ENCODE peak calls at places on chromosomes 4 and X, in five cellular contexts. P is fibroblast of gingiva, O is cardiac fibroblast, T is thoracic aorta, D is right atrium auricular region. Z is an unnamed sample.

GRCh38 chr4:89752932-89753598 is 83.9 kb downstream of the SNCA start:
- DNase-seq in P (peak; percentile 96), O (peak; percentile 82), T (no peak), D (no peak), Z (no peak)

GRCh38 chr4:182647901-182648300 is 269.3 kb downstream of the DCTD start:
- DNase-seq in P (no peak), O (no peak), T (no peak), D (no peak), Z (no peak)

GRCh38 chr4:70443329-70443728 is 28.7 kb upstream of the MUC7 start:
- DNase-seq in P (no peak), O (no peak), T (no peak), D (no peak), Z (no peak)

GRCh38 chr4:41215155-41215554 is 813 bp upstream of the APBB2 start:
- DNase-seq in P (no peak), O (no peak), T (no peak), D (no peak), Z (no peak)

GRCh38 chrX:115650916-115651315 is 89.9 kb downstream of the PLS3 start:
- DNase-seq in P (peak; percentile 24), O (peak; percentile 46), T (no peak), D (no peak), Z (peak; percentile 62)

GRCh38 chr4:152719856-152720556 is 40.2 kb upstream of the TMEM154 start:
- DNase-seq in P (no peak), O (no peak), T (no peak), D (peak; percentile 21), Z (no peak)

GRCh38 chrX:79259073-79259689 is 108.0 kb downstream of the ITM2A start:
- DNase-seq in P (no peak), O (peak; percentile 43), T (no peak), D (no peak), Z (no peak)

GRCh38 chr4:40987151-40987550 is 227.2 kb downstream of the APBB2 start:
- DNase-seq in P (peak; percentile 42), O (peak; percentile 31), T (no peak), D (no peak), Z (no peak)

GRCh38 chr4:73450398-73451004 is 14.5 kb downstream of the AFP start:
- DNase-seq in P (peak; percentile 58), O (peak; percentile 78), T (peak; percentile 6), D (peak; percentile 61), Z (no peak)

GRCh38 chr4:154612472-154613414 is at the start of gene FGG:
- DNase-seq in P (no peak), O (no peak), T (no peak), D (no peak), Z (no peak)

GRCh38 chr4:98929341-98930267 is 671 bp upstream of the EIF4E start:
- DNase-seq in P (peak; percentile 88), O (peak; percentile 88), T (peak; percentile 70), D (peak; percentile 90), Z (no peak)

GRCh38 chrX:112259375-112259774 is 176.8 kb upstream of the TRPC5 start:
- DNase-seq in P (no peak), O (no peak), T (no peak), D (no peak), Z (no peak)

GRCh38 chr4:169080970-169081369 is 70.9 kb upstream of the CBR4 start:
- DNase-seq in P (peak; percentile 78), O (peak; percentile 93), T (no peak), D (no peak), Z (no peak)

Z was measured in NCI-H774.